ENCODE peak calls at places on chromosome 3, in five cellular contexts. V is tibial nerve, Z is adrenal gland, J is ovary, A is right lobe of liver. C is an unnamed sample.

GRCh38 chr3:52220380-52221026 is 4.9 kb downstream of the TLR9 start:
- DNase-seq in V (peak; percentile 90), Z (peak; percentile 86), J (peak; percentile 89), A (peak; percentile 81), C (peak; percentile 89)

GRCh38 chr3:117512975-117513374 is 803.4 kb downstream of the TUSC7 start:
- DNase-seq in V (no peak), Z (no peak), J (no peak), A (no peak), C (no peak)

GRCh38 chr3:47578119-47578630 is 490 bp downstream of the CSPG5 start:
- DNase-seq in V (no peak), Z (no peak), J (peak; percentile 37), A (peak; percentile 42), C (peak; percentile 35)

GRCh38 chr3:61381745-61382392 is 130.6 kb upstream of the FHIT start:
- DNase-seq in V (no peak), Z (no peak), J (no peak), A (no peak), C (peak; percentile 18)

GRCh38 chr3:20240154-20240883 is 54.3 kb upstream of the SGO1 start:
- DNase-seq in V (no peak), Z (no peak), J (no peak), A (no peak), C (no peak)

GRCh38 chr3:23459915-23460546 is 256.9 kb downstream of the UBE2E2 start:
- DNase-seq in V (no peak), Z (no peak), J (no peak), A (no peak), C (no peak)

GRCh38 chr3:136667081-136667480 is 85.1 kb downstream of the STAG1 start:
- DNase-seq in V (no peak), Z (no peak), J (no peak), A (no peak), C (no peak)

GRCh38 chr3:141060287-141060686 is 9.1 kb downstream of the SPSB4 start:
- DNase-seq in V (no peak), Z (no peak), J (no peak), A (no peak), C (no peak)

GRCh38 chr3:171257251-171258179 is 202.7 kb downstream of the TNIK start:
- DNase-seq in V (no peak), Z (no peak), J (no peak), A (no peak), C (no peak)

GRCh38 chr3:36511761-36512496 is 131.6 kb downstream of the STAC start:
- DNase-seq in V (no peak), Z (no peak), J (no peak), A (no peak), C (no peak)

GRCh38 chr3:129002573-129003569 is 1.8 kb downstream of the EFCC1 start:
- DNase-seq in V (no peak), Z (no peak), J (no peak), A (no peak), C (no peak)

GRCh38 chr3:69121950-69122349 is 445 bp downstream of the LMOD3 start:
- DNase-seq in V (no peak), Z (no peak), J (no peak), A (no peak), C (no peak)

GRCh38 chr3:135908737-135909136 is 56.8 kb upstream of the PPP2R3A start:
- DNase-seq in V (no peak), Z (no peak), J (no peak), A (no peak), C (no peak)

GRCh38 chr3:126419886-126420786 is 25.4 kb downstream of the CFAP100 start:
- DNase-seq in V (no peak), Z (no peak), J (no peak), A (no peak), C (no peak)

GRCh38 chr3:13282528-13282985 is 137.6 kb downstream of the NUP210 start:
- DNase-seq in V (no peak), Z (no peak), J (no peak), A (peak; percentile 35), C (no peak)
- H3K27me3 ChIP-seq in V (peaks cover 28% of the 10 kb centered on the region), Z (peaks cover 28% of the 10 kb centered on the region), J (peaks cover 2% of the 10 kb centered on the region), A (no peaks in the 10 kb centered on the region), C (no peaks in the 10 kb centered on the region)

DNA sequence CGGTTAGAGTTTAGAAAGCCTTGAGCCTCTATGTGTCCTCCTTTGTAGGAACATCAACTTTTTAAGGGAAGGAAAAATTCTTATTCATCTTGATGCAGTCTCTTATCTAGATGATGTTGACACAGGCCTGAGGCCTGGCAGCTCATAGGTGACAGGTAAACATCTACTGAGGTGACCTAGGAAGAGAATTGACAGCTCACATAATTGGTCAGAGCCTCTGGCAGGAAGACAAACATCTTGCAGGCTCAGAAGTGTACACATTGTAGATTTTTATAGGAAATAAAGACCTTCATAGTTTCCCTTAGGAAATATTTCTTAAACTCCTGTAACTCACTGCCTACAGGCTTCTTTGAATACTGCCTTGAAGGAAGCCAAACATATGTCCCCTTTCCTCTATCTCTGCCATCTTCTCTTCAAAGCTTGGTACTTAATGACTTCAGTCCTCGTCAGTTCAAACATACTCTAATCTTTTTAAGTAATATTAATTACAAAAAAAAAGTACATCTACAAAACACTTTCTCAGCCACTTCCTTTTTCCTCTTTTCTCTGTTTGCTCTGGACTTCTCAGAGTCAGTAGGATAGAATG is 341.3 kb downstream of the TBL1XR1 start:
- DNase-seq in V (no peak), Z (no peak), J (no peak), A (no peak), C (no peak)
- TF ChIP-seq POLR2A in V (no peak), Z (no peak), J (no peak), A (no peak), C (no peak)

DNA sequence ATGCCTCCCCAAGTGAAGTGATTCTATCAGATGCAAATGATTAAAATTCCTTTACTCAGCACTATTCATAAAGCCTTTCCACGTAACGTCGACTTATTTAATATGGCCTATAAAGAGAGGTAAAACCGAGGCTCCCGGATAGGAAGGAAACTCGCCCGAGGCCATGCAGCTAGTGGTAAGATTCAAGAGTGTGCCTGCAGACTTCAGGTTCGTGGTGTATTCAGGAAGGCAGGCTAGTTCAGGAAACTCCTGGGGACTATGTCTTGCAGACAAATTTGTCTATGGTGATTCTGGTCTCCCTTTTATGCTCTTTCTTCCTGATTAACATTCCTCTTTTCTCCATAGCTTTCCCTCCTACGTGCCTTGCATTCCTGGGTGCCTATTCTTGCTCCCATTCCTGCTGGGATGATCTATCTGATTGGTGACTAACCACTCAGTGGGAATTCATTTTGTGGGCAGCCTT is 150.7 kb downstream of the SST start:
- DNase-seq in V (no peak), Z (no peak), J (no peak), A (no peak), C (no peak)
- TF ChIP-seq CTCF in V (no peak), Z (no peak), J (no peak), A (no peak), C (no peak)

GRCh38 chr3:10814623-10815022 is 1.4 kb upstream of the SLC6A11 start:
- DNase-seq in V (no peak), Z (no peak), J (no peak), A (no peak), C (no peak)

GRCh38 chr3:10810376-10810775 is 5.7 kb upstream of the SLC6A11 start:
- DNase-seq in V (no peak), Z (no peak), J (no peak), A (no peak), C (no peak)

GRCh38 chr3:10816019-10816862 is at the start of gene SLC6A11:
- DNase-seq in V (no peak), Z (no peak), J (no peak), A (no peak), C (peak; percentile 51)

GRCh38 chr3:10815487-10815886 is 541 bp upstream of the SLC6A11 start:
- DNase-seq in V (no peak), Z (no peak), J (no peak), A (no peak), C (no peak)

GRCh38 chr3:10813425-10813824 is 2.6 kb upstream of the SLC6A11 start:
- DNase-seq in V (no peak), Z (no peak), J (no peak), A (no peak), C (no peak)
- H3K27me3 ChIP-seq in V (peaks cover 30% of the 10 kb centered on the region), Z (peaks cover 33% of the 10 kb centered on the region), J (no peaks in the 10 kb centered on the region), A (peaks cover 11% of the 10 kb centered on the region), C (no peaks in the 10 kb centered on the region)

GRCh38 chr3:50122071-50122470 is 33.1 kb upstream of the SEMA3F start:
- DNase-seq in V (no peak), Z (no peak), J (no peak), A (no peak), C (no peak)

GRCh38 chr3:50119786-50120185 is 31.1 kb downstream of the RBM5 start:
- DNase-seq in V (no peak), Z (no peak), J (no peak), A (no peak), C (no peak)

GRCh38 chr3:50122661-50123391 is 32.3 kb upstream of the SEMA3F start:
- DNase-seq in V (no peak), Z (peak; percentile 11), J (no peak), A (no peak), C (no peak)

GRCh38 chr3:50120364-50121095 is 31.8 kb downstream of the RBM5 start:
- DNase-seq in V (no peak), Z (no peak), J (no peak), A (no peak), C (no peak)

DNA sequence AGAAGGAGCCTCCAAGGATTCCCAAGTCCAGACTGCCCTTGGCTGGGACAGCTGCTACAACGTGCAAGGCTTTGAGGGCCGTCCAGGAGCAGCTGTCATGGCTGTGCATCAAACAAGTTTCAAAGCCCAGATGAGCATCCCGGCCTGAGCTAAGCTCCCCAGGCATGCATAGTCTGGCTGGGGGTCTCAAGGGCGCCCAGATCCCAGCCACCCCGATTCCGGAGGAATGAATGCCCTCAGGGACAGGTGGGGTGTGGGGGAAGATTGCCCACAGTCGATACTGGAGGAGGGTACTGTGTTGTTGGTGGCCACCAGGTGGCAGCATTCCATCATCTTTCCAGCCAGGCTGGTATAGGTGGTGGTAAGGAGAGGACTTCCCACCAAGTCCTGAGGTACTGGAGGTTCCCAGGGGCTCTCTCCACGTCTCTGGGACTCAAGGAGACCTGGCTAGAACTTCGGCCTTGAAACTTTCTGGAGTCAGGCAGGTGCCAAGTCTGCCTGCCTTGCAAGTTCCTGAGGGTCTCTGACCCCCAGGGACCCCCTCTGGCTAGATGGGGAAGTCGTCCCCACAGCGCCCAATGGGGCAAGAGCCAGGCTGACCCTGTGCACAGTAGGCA is 32.8 kb downstream of the RBM5 start:
- DNase-seq in V (peak; percentile 57), Z (peak; percentile 71), J (peak; percentile 82), A (peak; percentile 73), C (peak; percentile 74)
- TF ChIP-seq POLR2A in V (no peak), Z (no peak), J (no peak), A (no peak), C (no peak)

GRCh38 chr3:120143676-120144075 is 49.4 kb upstream of the GSK3B start:
- DNase-seq in V (no peak), Z (no peak), J (no peak), A (no peak), C (no peak)

GRCh38 chr3:120142236-120142635 is 48.0 kb upstream of the GSK3B start:
- DNase-seq in V (no peak), Z (no peak), J (no peak), A (no peak), C (no peak)

GRCh38 chr3:120147072-120147871 is 53.0 kb upstream of the GSK3B start:
- DNase-seq in V (no peak), Z (no peak), J (no peak), A (no peak), C (no peak)

GRCh38 chr3:120145498-120146285 is 51.4 kb upstream of the GSK3B start:
- DNase-seq in V (no peak), Z (no peak), J (no peak), A (no peak), C (no peak)

GRCh38 chr3:120144267-120144666 is 50.0 kb upstream of the GSK3B start:
- DNase-seq in V (no peak), Z (no peak), J (no peak), A (no peak), C (peak; percentile 40)
- TF ChIP-seq CTCF in V (no peak), Z (no peak), J (no peak), A (no peak), C (no peak)